ENCODE peak calls at places on chromosomes 3 and 15, in eight cellular contexts. One of them, this sample, is unnamed.

GRCh38 chr15:67177750-67178149 is 76.7 kb downstream of the AAGAB start:
- DNase-seq in GM23248: peak
- DNase-seq in hepatocyte: no peak
- DNase-seq in OCI-LY7: no peak
- DNase-seq in PC-3: no peak
- DNase-seq in HCT116: no peak
- DNase-seq in SK-N-SH: no peak
- DNase-seq in GM23338: no peak
- DNase-seq in this sample: no peak

GRCh38 chr3:188853896-188854295 is 317.9 kb upstream of the TPRG1 start:
- DNase-seq in GM23248: peak
- DNase-seq in hepatocyte: no peak
- DNase-seq in OCI-LY7: no peak
- DNase-seq in PC-3: no peak
- DNase-seq in HCT116: no peak
- DNase-seq in SK-N-SH: no peak
- DNase-seq in GM23338: no peak
- DNase-seq in this sample: no peak

GRCh38 chr3:110902453-110903085 is 169.0 kb upstream of the NECTIN3 start:
- DNase-seq in GM23248: no peak
- DNase-seq in hepatocyte: no peak
- DNase-seq in OCI-LY7: no peak
- DNase-seq in PC-3: no peak
- DNase-seq in HCT116: no peak
- DNase-seq in SK-N-SH: no peak
- DNase-seq in GM23338: no peak
- DNase-seq in this sample: no peak

GRCh38 chr15:92400980-92401787 is 7.5 kb downstream of the ST8SIA2 start:
- DNase-seq in GM23248: no peak
- DNase-seq in hepatocyte: no peak
- DNase-seq in OCI-LY7: no peak
- DNase-seq in PC-3: no peak
- DNase-seq in HCT116: no peak
- DNase-seq in SK-N-SH: no peak
- DNase-seq in GM23338: no peak
- DNase-seq in this sample: no peak

GRCh38 chr3:98906230-98906629 is 4.7 kb upstream of the DCBLD2 start:
- DNase-seq in GM23248: peak
- DNase-seq in hepatocyte: no peak
- DNase-seq in OCI-LY7: no peak
- DNase-seq in PC-3: peak
- DNase-seq in HCT116: peak
- DNase-seq in SK-N-SH: no peak
- DNase-seq in GM23338: no peak
- DNase-seq in this sample: no peak

GRCh38 chr3:114886945-114887344 is 260.1 kb downstream of the ZBTB20 start:
- DNase-seq in GM23248: no peak
- DNase-seq in hepatocyte: no peak
- DNase-seq in OCI-LY7: no peak
- DNase-seq in PC-3: no peak
- DNase-seq in HCT116: no peak
- DNase-seq in SK-N-SH: no peak
- DNase-seq in GM23338: no peak
- DNase-seq in this sample: no peak

GRCh38 chr3:77931272-77932009 is 891.5 kb downstream of the ROBO2 start:
- DNase-seq in GM23248: no peak
- DNase-seq in hepatocyte: no peak
- DNase-seq in OCI-LY7: no peak
- DNase-seq in PC-3: no peak
- DNase-seq in HCT116: no peak
- DNase-seq in SK-N-SH: peak
- DNase-seq in GM23338: no peak
- DNase-seq in this sample: no peak

GRCh38 chr3:172355836-172356235 is 92.4 kb downstream of the GHSR start:
- DNase-seq in GM23248: peak
- DNase-seq in hepatocyte: peak
- DNase-seq in OCI-LY7: no peak
- DNase-seq in PC-3: peak
- DNase-seq in HCT116: peak
- DNase-seq in SK-N-SH: no peak
- DNase-seq in GM23338: no peak
- DNase-seq in this sample: no peak

GRCh38 chr3:43855674-43856299 is 165.0 kb downstream of the ABHD5 start:
- DNase-seq in GM23248: peak
- DNase-seq in hepatocyte: peak
- DNase-seq in OCI-LY7: peak
- DNase-seq in PC-3: peak
- DNase-seq in HCT116: peak
- DNase-seq in SK-N-SH: peak
- DNase-seq in GM23338: peak
- DNase-seq in this sample: peak

GRCh38 chr15:74460298-74460697 is 662 bp downstream of the UBL7 start:
- DNase-seq in GM23248: no peak
- DNase-seq in hepatocyte: no peak
- DNase-seq in OCI-LY7: peak
- DNase-seq in PC-3: no peak
- DNase-seq in HCT116: no peak
- DNase-seq in SK-N-SH: peak
- DNase-seq in GM23338: peak
- DNase-seq in this sample: no peak

GRCh38 chr3:107402214-107402613 is 25.0 kb downstream of the CCDC54 start:
- DNase-seq in GM23248: no peak
- DNase-seq in hepatocyte: no peak
- DNase-seq in OCI-LY7: no peak
- DNase-seq in PC-3: no peak
- DNase-seq in HCT116: no peak
- DNase-seq in SK-N-SH: no peak
- DNase-seq in GM23338: no peak
- DNase-seq in this sample: no peak

GRCh38 chr3:10527295-10528016 is 22.1 kb upstream of the ATP2B2 start:
- DNase-seq in GM23248: no peak
- DNase-seq in hepatocyte: no peak
- DNase-seq in OCI-LY7: no peak
- DNase-seq in PC-3: no peak
- DNase-seq in HCT116: no peak
- DNase-seq in SK-N-SH: no peak
- DNase-seq in GM23338: no peak
- DNase-seq in this sample: no peak

GRCh38 chr3:5186089-5186853 is 1.2 kb upstream of the EDEM1 start:
- DNase-seq in GM23248: no peak
- DNase-seq in hepatocyte: peak
- DNase-seq in OCI-LY7: peak
- DNase-seq in PC-3: no peak
- DNase-seq in HCT116: no peak
- DNase-seq in SK-N-SH: no peak
- DNase-seq in GM23338: no peak
- DNase-seq in this sample: no peak
- TF ChIP-seq EZH2phosphoT487 in GM23248: no peak
- TF ChIP-seq EZH2phosphoT487 in hepatocyte: no peak
- TF ChIP-seq EZH2phosphoT487 in OCI-LY7: no peak
- TF ChIP-seq EZH2phosphoT487 in PC-3: no peak
- TF ChIP-seq EZH2phosphoT487 in HCT116: no peak
- TF ChIP-seq EZH2phosphoT487 in SK-N-SH: no peak
- TF ChIP-seq EZH2phosphoT487 in GM23338: no peak
- TF ChIP-seq EZH2phosphoT487 in this sample: no peak

GRCh38 chr3:150105025-150105424 is 134.3 kb upstream of the PFN2 start:
- DNase-seq in GM23248: no peak
- DNase-seq in hepatocyte: no peak
- DNase-seq in OCI-LY7: no peak
- DNase-seq in PC-3: no peak
- DNase-seq in HCT116: no peak
- DNase-seq in SK-N-SH: no peak
- DNase-seq in GM23338: no peak
- DNase-seq in this sample: no peak

GRCh38 chr3:150105886-150106612 is 135.4 kb upstream of the PFN2 start:
- DNase-seq in GM23248: peak
- DNase-seq in hepatocyte: no peak
- DNase-seq in OCI-LY7: no peak
- DNase-seq in PC-3: no peak
- DNase-seq in HCT116: no peak
- DNase-seq in SK-N-SH: no peak
- DNase-seq in GM23338: no peak
- DNase-seq in this sample: no peak

GRCh38 chr3:150104564-150104963 is 133.9 kb upstream of the PFN2 start:
- DNase-seq in GM23248: no peak
- DNase-seq in hepatocyte: no peak
- DNase-seq in OCI-LY7: no peak
- DNase-seq in PC-3: no peak
- DNase-seq in HCT116: no peak
- DNase-seq in SK-N-SH: no peak
- DNase-seq in GM23338: no peak
- DNase-seq in this sample: no peak

GRCh38 chr3:150107429-150108175 is 136.9 kb upstream of the PFN2 start:
- DNase-seq in GM23248: peak
- DNase-seq in hepatocyte: no peak
- DNase-seq in OCI-LY7: no peak
- DNase-seq in PC-3: no peak
- DNase-seq in HCT116: no peak
- DNase-seq in SK-N-SH: no peak
- DNase-seq in GM23338: no peak
- DNase-seq in this sample: peak

GRCh38 chr3:150106752-150107428 is 136.2 kb upstream of the PFN2 start:
- DNase-seq in GM23248: peak
- DNase-seq in hepatocyte: peak
- DNase-seq in OCI-LY7: no peak
- DNase-seq in PC-3: peak
- DNase-seq in HCT116: no peak
- DNase-seq in SK-N-SH: peak
- DNase-seq in GM23338: no peak
- DNase-seq in this sample: peak
- TF ChIP-seq EZH2phosphoT487 in GM23248: peak
- TF ChIP-seq EZH2phosphoT487 in hepatocyte: no peak
- TF ChIP-seq EZH2phosphoT487 in OCI-LY7: no peak
- TF ChIP-seq EZH2phosphoT487 in PC-3: no peak
- TF ChIP-seq EZH2phosphoT487 in HCT116: no peak
- TF ChIP-seq EZH2phosphoT487 in SK-N-SH: no peak
- TF ChIP-seq EZH2phosphoT487 in GM23338: no peak
- TF ChIP-seq EZH2phosphoT487 in this sample: peak

GRCh38 chr3:47440131-47440530 is 35.6 kb downstream of the SCAP start:
- DNase-seq in GM23248: peak
- DNase-seq in hepatocyte: no peak
- DNase-seq in OCI-LY7: no peak
- DNase-seq in PC-3: peak
- DNase-seq in HCT116: no peak
- DNase-seq in SK-N-SH: no peak
- DNase-seq in GM23338: peak
- DNase-seq in this sample: peak
- TF ChIP-seq EZH2phosphoT487 in GM23248: no peak
- TF ChIP-seq EZH2phosphoT487 in hepatocyte: no peak
- TF ChIP-seq EZH2phosphoT487 in OCI-LY7: no peak
- TF ChIP-seq EZH2phosphoT487 in PC-3: no peak
- TF ChIP-seq EZH2phosphoT487 in HCT116: no peak
- TF ChIP-seq EZH2phosphoT487 in SK-N-SH: no peak
- TF ChIP-seq EZH2phosphoT487 in GM23338: no peak
- TF ChIP-seq EZH2phosphoT487 in this sample: no peak

GRCh38 chr15:78680416-78681068 is 39.5 kb upstream of the CHRNB4 start:
- DNase-seq in GM23248: no peak
- DNase-seq in hepatocyte: no peak
- DNase-seq in OCI-LY7: no peak
- DNase-seq in PC-3: no peak
- DNase-seq in HCT116: no peak
- DNase-seq in SK-N-SH: no peak
- DNase-seq in GM23338: no peak
- DNase-seq in this sample: no peak

GRCh38 chr15:78679089-78679511 is 38.1 kb upstream of the CHRNB4 start:
- DNase-seq in GM23248: no peak
- DNase-seq in hepatocyte: no peak
- DNase-seq in OCI-LY7: no peak
- DNase-seq in PC-3: no peak
- DNase-seq in HCT116: no peak
- DNase-seq in SK-N-SH: no peak
- DNase-seq in GM23338: no peak
- DNase-seq in this sample: no peak

GRCh38 chr15:78682013-78682651 is 41.1 kb upstream of the CHRNB4 start:
- DNase-seq in GM23248: no peak
- DNase-seq in hepatocyte: no peak
- DNase-seq in OCI-LY7: no peak
- DNase-seq in PC-3: no peak
- DNase-seq in HCT116: no peak
- DNase-seq in SK-N-SH: no peak
- DNase-seq in GM23338: no peak
- DNase-seq in this sample: no peak

GRCh38 chr15:78682693-78683410 is 41.8 kb upstream of the CHRNB4 start:
- DNase-seq in GM23248: no peak
- DNase-seq in hepatocyte: no peak
- DNase-seq in OCI-LY7: no peak
- DNase-seq in PC-3: no peak
- DNase-seq in HCT116: no peak
- DNase-seq in SK-N-SH: no peak
- DNase-seq in GM23338: no peak
- DNase-seq in this sample: no peak

DNA sequence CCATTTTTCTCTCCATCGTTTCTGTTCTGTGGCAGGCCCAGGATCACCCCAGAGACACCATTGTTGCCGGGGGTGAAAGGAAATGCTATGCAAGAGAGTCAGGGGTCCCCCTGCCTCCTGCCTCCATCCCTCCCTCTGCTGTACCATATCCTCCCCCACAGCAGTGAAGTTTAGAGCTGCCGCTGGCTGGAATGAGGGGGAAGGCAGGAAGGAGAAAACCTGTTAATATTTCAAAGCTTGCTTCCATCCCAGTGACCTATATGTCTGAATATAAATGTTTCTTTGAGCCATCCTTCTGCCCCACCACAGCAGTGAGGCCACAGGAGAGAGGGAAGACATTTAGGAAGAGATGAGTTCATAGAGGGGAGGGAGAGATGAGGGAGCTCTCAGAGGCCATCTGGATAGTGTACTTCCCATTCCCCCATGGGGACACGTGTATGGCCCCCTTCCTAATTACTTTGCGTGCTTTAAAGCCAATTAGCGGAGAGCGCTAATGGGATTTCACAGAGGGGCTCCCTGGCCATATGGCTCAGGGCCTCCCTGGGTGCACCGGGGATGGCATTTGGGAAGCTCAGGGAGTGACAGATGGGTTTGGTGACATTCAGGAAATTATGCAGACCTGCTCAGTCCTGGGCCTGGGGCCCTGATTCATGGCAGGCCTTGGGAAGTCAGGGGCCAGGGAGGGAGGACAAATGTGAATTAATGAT is 40.4 kb upstream of the CHRNB4 start:
- DNase-seq in GM23248: no peak
- DNase-seq in hepatocyte: no peak
- DNase-seq in OCI-LY7: no peak
- DNase-seq in PC-3: no peak
- DNase-seq in HCT116: no peak
- DNase-seq in SK-N-SH: peak
- DNase-seq in GM23338: no peak
- DNase-seq in this sample: peak
- TF ChIP-seq EZH2phosphoT487 in GM23248: no peak
- TF ChIP-seq EZH2phosphoT487 in hepatocyte: no peak
- TF ChIP-seq EZH2phosphoT487 in OCI-LY7: no peak
- TF ChIP-seq EZH2phosphoT487 in PC-3: no peak
- TF ChIP-seq EZH2phosphoT487 in HCT116: no peak
- TF ChIP-seq EZH2phosphoT487 in SK-N-SH: no peak
- TF ChIP-seq EZH2phosphoT487 in GM23338: no peak
- TF ChIP-seq EZH2phosphoT487 in this sample: no peak

DNA sequence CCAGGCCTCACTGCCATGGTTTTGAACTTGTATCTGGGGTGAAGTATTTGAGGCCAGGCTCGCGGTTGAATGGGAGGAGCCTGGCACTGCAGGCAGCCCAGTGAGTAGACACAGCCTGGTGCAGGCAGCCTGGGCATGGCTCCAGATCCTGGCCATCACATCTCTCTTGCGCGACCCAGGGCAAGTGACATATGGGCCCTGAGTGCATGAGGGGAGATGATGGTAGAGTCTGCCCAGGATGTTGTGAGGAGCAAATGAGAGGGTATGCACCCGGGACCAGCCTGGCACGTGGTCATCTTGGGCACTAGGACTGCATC is 103.5 kb downstream of the TBC1D2B start:
- DNase-seq in GM23248: peak
- DNase-seq in hepatocyte: no peak
- DNase-seq in OCI-LY7: no peak
- DNase-seq in PC-3: no peak
- DNase-seq in HCT116: no peak
- DNase-seq in SK-N-SH: peak
- DNase-seq in GM23338: no peak
- DNase-seq in this sample: no peak
- TF ChIP-seq EZH2phosphoT487 in GM23248: no peak
- TF ChIP-seq EZH2phosphoT487 in hepatocyte: no peak
- TF ChIP-seq EZH2phosphoT487 in OCI-LY7: no peak
- TF ChIP-seq EZH2phosphoT487 in PC-3: no peak
- TF ChIP-seq EZH2phosphoT487 in HCT116: no peak
- TF ChIP-seq EZH2phosphoT487 in SK-N-SH: no peak
- TF ChIP-seq EZH2phosphoT487 in GM23338: no peak
- TF ChIP-seq EZH2phosphoT487 in this sample: no peak